ENCODE peak calls at places on chromosome 12, in six cellular contexts. G, B, Y, A, T and J are unnamed samples.

GRCh38 chr12:58819345-58819744 is 101.0 kb downstream of the LRIG3 start:
- DNase-seq in G (no peak), B (peak; percentile 29), Y (no peak), A (no peak), T (no peak), J (no peak)

GRCh38 chr12:107404981-107405380 is 280.6 kb upstream of the PWP1 start:
- DNase-seq in G (no peak), B (no peak), Y (peak; percentile 68), A (peak; percentile 54), T (no peak), J (peak; percentile 69)

GRCh38 chr12:67698711-67699603 is 50.4 kb downstream of the DYRK2 start:
- DNase-seq in G (no peak), B (no peak), Y (peak; percentile 23), A (peak; percentile 98), T (peak; percentile 1), J (no peak)

GRCh38 chr12:105332925-105333324 is 2.4 kb downstream of the C12orf75 start:
- DNase-seq in G (no peak), B (no peak), Y (no peak), A (no peak), T (no peak), J (no peak)

GRCh38 chr12:79360269-79360668 is 330.5 kb downstream of the PAWR start:
- DNase-seq in G (no peak), B (no peak), Y (no peak), A (no peak), T (no peak), J (no peak)

GRCh38 chr12:3882896-3883564 is 9.8 kb upstream of the PARP11 start:
- DNase-seq in G (no peak), B (no peak), Y (peak; percentile 37), A (peak; percentile 29), T (no peak), J (no peak)

GRCh38 chr12:27964123-27964522 is 8.4 kb downstream of the PTHLH start:
- DNase-seq in G (no peak), B (no peak), Y (no peak), A (no peak), T (no peak), J (no peak)

GRCh38 chr12:3145036-3145435 is 67.9 kb downstream of the TSPAN9 start:
- DNase-seq in G (no peak), B (peak; percentile 86), Y (no peak), A (no peak), T (no peak), J (no peak)

GRCh38 chr12:123533672-123534643 is at the start of gene RILPL1:
- DNase-seq in G (no peak), B (peak; percentile 81), Y (peak; percentile 17), A (peak; percentile 62), T (peak; percentile 46), J (peak; percentile 40)

GRCh38 chr12:62210422-62210821 is 49.8 kb upstream of the USP15 start:
- DNase-seq in G (no peak), B (no peak), Y (peak; percentile 21), A (peak; percentile 33), T (peak; percentile 13), J (peak; percentile 31)

GRCh38 chr12:27076930-27077329 is 5.4 kb downstream of the C12orf71 start:
- DNase-seq in G (no peak), B (no peak), Y (no peak), A (peak; percentile 71), T (no peak), J (no peak)